ENCODE peak calls at places on chromosomes 2 and 18, in seven cellular contexts. P is mesendoderm, O is aorta, C is GM23338, B is brain microvascular endothelial cell, F is WERI-Rb-1, U is stomach. X is an unnamed sample.

GRCh38 chr18:23317975-23318675 is 135.0 kb upstream of the RIOK3 start:
- DNase-seq in B (peak; percentile 70), O (no peak), C (no peak), U (no peak), F (no peak), P (no peak), X (peak; percentile 55)

GRCh38 chr2:120820885-120821279 is 85.2 kb downstream of the GLI2 start:
- DNase-seq in O (peak; percentile 67), U (no peak), F (peak; percentile 45), B (peak; percentile 37), P (peak; percentile 37), C (no peak), X (peak; percentile 80)

GRCh38 chr2:216139884-216140283 is 30.7 kb downstream of the XRCC5 start:
- DNase-seq in U (peak; percentile 30), C (peak; percentile 64), O (no peak), P (peak; percentile 73), B (no peak), F (peak; percentile 39), X (no peak)

GRCh38 chr18:7896164-7896563 is 329.0 kb downstream of the PTPRM start:
- DNase-seq in O (no peak), F (no peak), B (no peak), U (no peak), P (no peak), C (no peak), X (no peak)

GRCh38 chr18:57211412-57211750 is 64.5 kb downstream of the BOD1L2 start:
- DNase-seq in C (no peak), O (no peak), P (no peak), U (no peak), B (no peak), F (no peak), X (no peak)

GRCh38 chr18:26655614-26656400 is 107.5 kb upstream of the KCTD1 start:
- DNase-seq in U (peak; percentile 70), F (peak; percentile 68), P (peak; percentile 89), C (peak; percentile 86), O (peak; percentile 62), B (peak; percentile 11), X (no peak)

GRCh38 chr2:42385225-42385624 is 24.2 kb upstream of the COX7A2L start:
- DNase-seq in C (peak; percentile 65), F (peak; percentile 70), B (no peak), P (peak; percentile 79), O (no peak), U (no peak), X (no peak)

GRCh38 chr18:11741505-11742145 is 52.6 kb downstream of the GNAL start:
- DNase-seq in C (peak; percentile 69), B (no peak), P (peak; percentile 58), F (no peak), U (no peak), O (no peak), X (no peak)

GRCh38 chr2:96730212-96730611 is 9.7 kb downstream of the LMAN2L start:
- DNase-seq in O (no peak), P (no peak), F (no peak), B (peak; percentile 29), U (no peak), C (no peak), X (peak; percentile 56)

GRCh38 chr2:189698020-189698887 is 23.8 kb downstream of the ANKAR start:
- DNase-seq in P (peak; percentile 89), O (no peak), U (peak; percentile 30), F (peak; percentile 13), B (peak; percentile 55), C (peak; percentile 81), X (no peak)

GRCh38 chr2:209845666-209846065 is 74.0 kb downstream of the UNC80 start:
- DNase-seq in F (no peak), U (no peak), O (no peak), C (no peak), B (no peak), P (no peak), X (no peak)

GRCh38 chr2:133657591-133657990 is 89.3 kb upstream of the NCKAP5 start:
- DNase-seq in O (no peak), B (peak; percentile 96), F (no peak), P (peak; percentile 72), C (no peak), U (no peak), X (peak; percentile 91)

GRCh38 chr2:200336980-200337615 is 30.6 kb downstream of the SPATS2L start:
- DNase-seq in P (no peak), C (no peak), U (no peak), F (no peak), B (no peak), O (no peak), X (no peak)

GRCh38 chr2:222859786-222860726 is 780 bp upstream of the ACSL3 start:
- DNase-seq in C (peak; percentile 56), O (peak; percentile 51), U (peak; percentile 68), P (peak; percentile 91), F (peak; percentile 26), B (no peak), X (no peak)

GRCh38 chr18:10182009-10182624 is 268.3 kb downstream of the VAPA start:
- DNase-seq in C (no peak), P (no peak), F (peak; percentile 19), U (no peak), O (no peak), B (no peak), X (no peak)

GRCh38 chr2:165055081-165055879 is 100.0 kb upstream of the SLC38A11 start:
- DNase-seq in F (no peak), U (no peak), P (peak; percentile 91), C (no peak), O (no peak), B (peak; percentile 91), X (no peak)

GRCh38 chr18:9803698-9804516 is 81.9 kb upstream of the TXNDC2 start:
- DNase-seq in C (peak; percentile 13), U (no peak), F (no peak), B (no peak), P (no peak), O (peak; percentile 64), X (no peak)

GRCh38 chr18:50737127-50737526 is 82.7 kb downstream of the MRO start:
- DNase-seq in P (peak; percentile 50), C (no peak), B (no peak), O (no peak), U (no peak), F (no peak), X (no peak)

GRCh38 chr2:219079417-219079816 is 18.7 kb upstream of the IHH start:
- DNase-seq in C (no peak), O (no peak), U (peak; percentile 70), B (peak; percentile 42), P (no peak), F (no peak), X (no peak)

GRCh38 chr2:9847140-9847539 is 3.9 kb downstream of the TAF1B start:
- DNase-seq in F (no peak), B (no peak), U (no peak), C (no peak), P (no peak), O (no peak), X (no peak)

GRCh38 chr2:9858730-9859068 is 15.4 kb downstream of the TAF1B start:
- DNase-seq in U (no peak), F (no peak), B (no peak), P (no peak), C (no peak), O (no peak), X (no peak)

GRCh38 chr2:9857814-9858729 is 14.8 kb downstream of the TAF1B start:
- DNase-seq in O (no peak), F (no peak), U (no peak), P (no peak), C (no peak), B (no peak), X (no peak)

GRCh38 chr2:9852881-9853280 is 9.6 kb downstream of the TAF1B start:
- DNase-seq in F (no peak), P (no peak), O (no peak), C (no peak), U (no peak), B (no peak), X (no peak)
- H3K36me3 ChIP-seq in F (peaks cover 96% of the 10 kb centered on the region), P (peaks cover 16% of the 10 kb centered on the region), O (peaks cover 10% of the 10 kb centered on the region), C (peaks cover 75% of the 10 kb centered on the region), U (peaks cover 88% of the 10 kb centered on the region), B (peaks cover 30% of the 10 kb centered on the region), X (peaks cover 92% of the 10 kb centered on the region)

GRCh38 chr2:10517351-10518043 is 69.4 kb upstream of the ODC1 start:
- DNase-seq in U (no peak), O (peak; percentile 8), C (no peak), P (no peak), F (no peak), B (no peak), X (peak; percentile 17)
- H3K36me3 ChIP-seq in U (no peaks in the 10 kb centered on the region), O (no peaks in the 10 kb centered on the region), C (no peaks in the 10 kb centered on the region), P (no peaks in the 10 kb centered on the region), F (no peaks in the 10 kb centered on the region), B (no peaks in the 10 kb centered on the region), X (no peaks in the 10 kb centered on the region)

GRCh38 chr2:86016581-86016980 is 89.1 kb downstream of the POLR1A start:
- DNase-seq in P (no peak), F (no peak), C (no peak), O (no peak), U (no peak), B (no peak), X (no peak)

GRCh38 chr2:86015699-86016098 is 90.0 kb downstream of the POLR1A start:
- DNase-seq in O (no peak), F (no peak), P (no peak), B (no peak), C (no peak), U (no peak), X (no peak)

GRCh38 chr2:86014493-86014892 is 91.2 kb downstream of the POLR1A start:
- DNase-seq in P (no peak), C (no peak), F (no peak), O (no peak), U (no peak), B (no peak), X (no peak)

GRCh38 chr2:86012017-86012712 is 93.5 kb downstream of the POLR1A start:
- DNase-seq in B (no peak), C (no peak), O (peak; percentile 34), P (no peak), U (no peak), F (no peak), X (no peak)

DNA sequence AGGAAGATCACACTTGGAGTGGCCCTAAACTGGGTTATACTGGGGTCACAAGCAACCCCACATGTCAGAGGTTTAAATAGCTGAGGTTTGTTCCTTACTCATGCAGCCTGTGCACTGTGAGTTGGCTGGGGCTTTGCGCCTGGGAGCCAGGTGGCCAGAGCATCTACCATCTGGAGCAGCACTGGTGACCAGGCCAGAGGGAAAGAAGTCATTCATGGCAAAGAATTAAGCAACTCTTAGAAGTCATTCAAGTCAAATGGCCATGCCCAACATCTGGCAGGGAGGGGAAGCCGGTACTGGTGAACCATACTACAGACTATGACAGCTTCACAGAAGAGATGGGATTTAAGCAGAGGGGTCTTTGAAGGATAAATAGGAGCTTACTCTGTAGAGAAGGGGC is 90.7 kb downstream of the POLR1A start:
- DNase-seq in P (no peak), U (no peak), C (no peak), B (no peak), O (no peak), F (no peak), X (no peak)
- H3K36me3 ChIP-seq in P (no peaks in the 10 kb centered on the region), U (no peaks in the 10 kb centered on the region), C (no peaks in the 10 kb centered on the region), B (no peaks in the 10 kb centered on the region), O (no peaks in the 10 kb centered on the region), F (no peaks in the 10 kb centered on the region), X (no peaks in the 10 kb centered on the region)

DNA sequence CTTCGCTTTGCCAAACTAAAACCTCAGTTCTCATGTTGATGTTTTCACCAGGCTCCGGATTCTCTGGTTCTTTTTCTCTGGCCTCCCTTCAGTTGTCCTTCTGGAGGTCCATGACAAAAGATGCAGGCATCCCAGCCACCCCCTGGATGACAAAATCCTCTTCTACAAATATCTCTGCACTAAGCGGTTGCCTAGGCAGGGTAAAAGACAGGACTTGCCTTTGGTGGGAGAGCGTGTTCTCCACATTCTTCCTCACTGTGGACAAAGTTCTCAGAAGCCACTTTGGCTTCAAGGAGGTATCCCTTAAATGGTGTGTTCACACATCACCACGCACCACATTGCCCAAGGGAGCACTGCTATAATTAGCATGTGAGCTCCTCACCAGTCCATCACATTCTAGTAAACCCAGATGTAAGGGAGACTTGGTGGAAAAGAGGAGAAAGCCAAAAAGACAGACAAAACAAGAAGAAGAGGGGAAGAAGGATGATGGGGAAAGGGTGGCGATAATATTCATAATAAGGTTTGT is 23.6 kb upstream of the MRPL33 start:
- DNase-seq in C (no peak), F (no peak), O (no peak), U (no peak), P (no peak), B (no peak), X (no peak)
- H3K36me3 ChIP-seq in C (no peaks in the 10 kb centered on the region), F (no peaks in the 10 kb centered on the region), O (no peaks in the 10 kb centered on the region), U (no peaks in the 10 kb centered on the region), P (no peaks in the 10 kb centered on the region), B (no peaks in the 10 kb centered on the region), X (no peaks in the 10 kb centered on the region)